ENCODE peak calls at places on chromosomes 11 and 22, in eight cellular contexts. E is RWPE1, O is lower lobe of right lung, X is HCT116, J is transverse colon, Q is H1, V is neuronal stem cell, T is left ventricle myocardium inferior. I is an unnamed sample.

GRCh38 chr22:44825310-44826150 is 73.2 kb downstream of the ARHGAP8 start:
- DNase-seq in E (no peak), O (no peak), X (no peak), J (no peak), Q (no peak), V (no peak), T (no peak), I (no peak)

GRCh38 chr11:95977534-95978174 is 53.7 kb upstream of the MTMR2 start:
- DNase-seq in E (peak), O (no peak), X (no peak), J (no peak), Q (no peak), V (no peak), T (no peak), I (no peak)

GRCh38 chr11:117803896-117804295 is 6.9 kb upstream of the DSCAML1 start:
- DNase-seq in E (no peak), O (no peak), X (no peak), J (no peak), Q (no peak), V (no peak), T (no peak), I (no peak)

GRCh38 chr11:35373284-35373933 is 45.9 kb downstream of the SLC1A2 start:
- DNase-seq in E (no peak), O (no peak), X (no peak), J (peak), Q (no peak), V (no peak), T (no peak), I (no peak)

GRCh38 chr22:37033605-37034430 is 14.3 kb downstream of the MPST start:
- DNase-seq in E (no peak), O (no peak), X (no peak), J (peak), Q (no peak), V (no peak), T (no peak), I (no peak)

GRCh38 chr11:44592125-44592643 is 26.7 kb downstream of the CD82 start:
- DNase-seq in E (no peak), O (no peak), X (no peak), J (peak), Q (no peak), V (no peak), T (no peak), I (no peak)

GRCh38 chr22:39311592-39312400 is 7.6 kb downstream of the RPL3 start:
- DNase-seq in E (no peak), O (no peak), X (no peak), J (no peak), Q (no peak), V (no peak), T (no peak), I (no peak)

GRCh38 chr11:69035959-69036340 is 12.8 kb upstream of the TPCN2 start:
- DNase-seq in E (no peak), O (no peak), X (no peak), J (no peak), Q (no peak), V (no peak), T (no peak), I (no peak)

GRCh38 chr22:31340360-31340759 is 5.8 kb downstream of the PATZ1 start:
- DNase-seq in E (no peak), O (no peak), X (no peak), J (no peak), Q (no peak), V (no peak), T (no peak), I (no peak)

GRCh38 chr22:47605886-47606285 is 843.4 kb downstream of the TBC1D22A start:
- DNase-seq in E (no peak), O (peak), X (no peak), J (no peak), Q (no peak), V (no peak), T (no peak), I (no peak)

GRCh38 chr11:49302360-49302759 is 94.0 kb upstream of the FOLH1 start:
- DNase-seq in E (no peak), O (no peak), X (no peak), J (no peak), Q (no peak), V (no peak), T (no peak), I (no peak)

GRCh38 chr11:81071641-81072040 is 1630.8 kb upstream of the TENM4 start:
- DNase-seq in E (no peak), O (no peak), X (no peak), J (no peak), Q (no peak), V (no peak), T (no peak), I (no peak)

GRCh38 chr22:35940166-35940565 is 88.5 kb downstream of the RBFOX2 start:
- DNase-seq in E (no peak), O (no peak), X (no peak), J (no peak), Q (no peak), V (no peak), T (no peak), I (no peak)

GRCh38 chr22:32850591-32851517 is 49.3 kb downstream of the TIMP3 start:
- DNase-seq in E (no peak), O (no peak), X (no peak), J (peak), Q (no peak), V (no peak), T (peak), I (no peak)

GRCh38 chr11:76634934-76635333 is 35.6 kb downstream of the LRRC32 start:
- DNase-seq in E (no peak), O (no peak), X (no peak), J (no peak), Q (no peak), V (no peak), T (no peak), I (no peak)

GRCh38 chr22:38449776-38450175 is 5.2 kb downstream of the KCNJ4 start:
- DNase-seq in E (no peak), O (no peak), X (no peak), J (no peak), Q (no peak), V (no peak), T (no peak), I (no peak)

GRCh38 chr11:14625804-14626203 is 17.8 kb upstream of the PDE3B start:
- DNase-seq in E (no peak), O (no peak), X (no peak), J (no peak), Q (no peak), V (no peak), T (no peak), I (no peak)

DNA sequence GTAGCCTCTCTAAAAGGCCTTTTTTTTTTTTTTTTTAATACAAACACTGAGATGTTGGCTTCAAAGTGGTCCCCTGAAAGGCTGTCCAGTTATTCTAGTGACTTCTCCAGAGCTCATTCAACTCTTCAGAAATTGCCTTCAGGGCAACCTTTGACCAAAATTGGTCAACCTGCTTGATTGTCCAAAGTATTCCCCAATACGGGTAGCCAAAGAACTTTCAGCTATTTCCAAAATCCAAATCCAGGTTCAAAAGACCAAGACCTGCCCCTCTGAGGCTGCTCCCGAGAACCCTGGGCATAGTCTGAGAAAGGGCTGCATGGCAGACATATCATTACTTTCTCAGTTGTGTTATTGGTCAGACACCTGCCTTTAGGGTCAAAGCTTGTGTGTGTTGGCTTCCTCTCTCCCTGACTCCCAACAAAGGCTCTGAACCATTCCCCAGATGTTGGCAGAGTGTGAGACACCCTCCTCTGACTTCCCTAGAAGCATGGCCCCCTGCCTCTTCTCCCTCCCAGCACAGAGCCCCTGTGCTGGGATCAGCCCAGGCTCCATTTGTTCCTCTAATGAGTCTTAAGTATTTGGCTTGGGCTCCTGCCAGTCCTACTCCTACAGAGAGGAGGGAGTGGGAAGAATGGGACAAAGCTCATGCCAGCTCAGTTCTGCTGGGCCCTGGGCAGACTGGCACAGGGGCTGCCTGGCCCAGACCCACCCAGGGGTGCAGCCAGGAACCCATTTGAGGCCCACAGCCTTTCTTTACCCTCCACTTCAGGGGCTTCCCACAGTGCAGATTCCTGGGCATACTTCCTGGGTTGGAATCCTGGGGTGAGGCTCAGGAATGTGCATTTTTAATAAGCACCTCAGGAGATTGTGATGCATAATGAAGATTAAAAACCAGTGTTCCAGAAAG is 30.3 kb downstream of the TNKS1BP1 start:
- DNase-seq in E (peak), O (no peak), X (no peak), J (peak), Q (no peak), V (no peak), T (no peak), I (no peak)
- H3K27ac ChIP-seq in E (peak), O (peak), X (peak), J (no peak), Q (no peak), V (no peak), T (peak), I (no peak)

DNA sequence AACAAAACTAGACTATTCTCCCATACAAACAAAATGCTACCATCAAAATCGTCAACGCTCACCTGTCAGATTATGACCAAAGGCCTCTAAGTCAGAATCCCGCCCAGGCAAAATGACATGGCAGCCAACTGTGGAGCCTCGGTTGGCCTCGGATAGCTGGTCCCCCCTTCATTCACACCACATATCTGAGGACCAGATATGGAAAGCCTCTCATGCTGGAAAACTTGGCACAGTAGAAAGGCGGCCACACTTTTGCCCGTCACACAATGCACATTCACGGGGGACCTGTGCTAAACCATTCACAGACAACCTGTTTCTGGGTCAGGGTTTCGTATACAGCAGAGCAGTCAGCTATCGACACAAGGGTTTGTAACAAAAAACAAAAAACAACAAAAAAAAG is 11.2 kb downstream of the MAPK1 start:
- DNase-seq in E (no peak), O (no peak), X (no peak), J (no peak), Q (no peak), V (no peak), T (no peak), I (no peak)
- H3K27ac ChIP-seq in E (no peak), O (no peak), X (no peak), J (no peak), Q (no peak), V (no peak), T (peak), I (no peak)

GRCh38 chr11:126127898-126128297 is 65.2 kb upstream of the CDON start:
- DNase-seq in E (no peak), O (no peak), X (no peak), J (no peak), Q (no peak), V (no peak), T (no peak), I (no peak)

GRCh38 chr11:126133902-126134301 is 71.2 kb upstream of the CDON start:
- DNase-seq in E (no peak), O (no peak), X (no peak), J (no peak), Q (no peak), V (no peak), T (no peak), I (no peak)

GRCh38 chr11:126132319-126132718 is 69.7 kb upstream of the CDON start:
- DNase-seq in E (peak), O (peak), X (peak), J (no peak), Q (no peak), V (no peak), T (peak), I (no peak)

GRCh38 chr11:126127284-126127845 is 64.7 kb upstream of the CDON start:
- DNase-seq in E (no peak), O (no peak), X (no peak), J (no peak), Q (no peak), V (no peak), T (no peak), I (no peak)

DNA sequence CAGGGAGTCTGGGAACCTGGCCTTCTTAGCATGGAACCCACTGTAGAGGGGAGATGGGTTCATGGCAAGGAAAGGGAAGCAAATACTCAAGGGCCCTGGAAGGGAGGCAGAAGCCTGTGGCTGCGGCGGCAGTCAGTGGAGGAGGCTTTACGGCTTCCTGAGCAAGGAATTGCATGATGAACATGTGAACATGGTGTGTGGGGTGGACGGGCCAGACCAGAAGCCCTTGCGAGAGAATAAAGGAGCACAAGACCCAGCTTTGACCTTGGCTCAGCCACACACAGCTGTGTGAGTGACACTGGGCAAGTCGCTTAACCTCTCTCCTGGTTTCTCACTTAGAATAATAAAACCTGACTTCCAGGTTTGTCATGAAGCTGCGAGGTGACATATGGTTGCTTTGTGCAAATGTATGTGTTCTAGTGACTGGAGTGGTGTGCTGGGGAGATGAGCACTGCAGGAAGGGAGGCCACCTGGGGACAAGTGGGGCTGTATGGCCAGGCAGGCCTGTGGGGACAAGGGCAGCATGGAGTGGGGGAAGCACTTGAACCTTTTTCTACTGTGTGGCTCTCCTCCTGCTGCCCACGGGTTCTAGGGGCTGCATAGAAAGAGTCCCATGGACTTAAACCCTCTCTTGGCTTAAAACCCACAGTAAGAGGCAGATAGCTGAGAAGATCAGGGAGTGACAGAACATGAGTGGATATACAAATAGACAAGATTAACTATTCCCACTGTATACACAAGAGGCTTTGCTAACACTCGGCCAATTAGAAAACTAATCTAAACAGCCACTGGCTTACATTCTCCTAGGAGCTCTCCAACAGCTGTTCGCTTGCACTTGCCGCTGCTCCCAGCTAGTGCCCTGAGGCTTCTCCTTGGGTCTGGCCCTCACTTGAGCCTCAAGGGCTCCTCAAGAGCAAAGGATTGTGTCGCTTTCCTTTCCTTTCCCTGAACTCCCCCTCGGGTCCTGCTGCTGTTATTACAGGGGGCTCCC is 67.3 kb upstream of the CDON start:
- DNase-seq in E (no peak), O (peak), X (no peak), J (no peak), Q (no peak), V (no peak), T (no peak), I (no peak)
- H3K27ac ChIP-seq in E (no peak), O (peak), X (no peak), J (no peak), Q (no peak), V (no peak), T (no peak), I (no peak)

GRCh38 chr22:42919199-42919598 is 62.1 kb upstream of the ARFGAP3 start:
- DNase-seq in E (peak), O (no peak), X (peak), J (no peak), Q (no peak), V (no peak), T (no peak), I (no peak)
- H3K27ac ChIP-seq in E (peak), O (no peak), X (no peak), J (no peak), Q (no peak), V (no peak), T (peak), I (no peak)

GRCh38 chr22:20957691-20958440 is 9.2 kb upstream of the AIFM3 start:
- DNase-seq in E (no peak), O (peak), X (no peak), J (peak), Q (no peak), V (no peak), T (peak), I (no peak)
- H3K27ac ChIP-seq in E (peak), O (peak), X (peak), J (peak), Q (no peak), V (no peak), T (peak), I (no peak)

DNA sequence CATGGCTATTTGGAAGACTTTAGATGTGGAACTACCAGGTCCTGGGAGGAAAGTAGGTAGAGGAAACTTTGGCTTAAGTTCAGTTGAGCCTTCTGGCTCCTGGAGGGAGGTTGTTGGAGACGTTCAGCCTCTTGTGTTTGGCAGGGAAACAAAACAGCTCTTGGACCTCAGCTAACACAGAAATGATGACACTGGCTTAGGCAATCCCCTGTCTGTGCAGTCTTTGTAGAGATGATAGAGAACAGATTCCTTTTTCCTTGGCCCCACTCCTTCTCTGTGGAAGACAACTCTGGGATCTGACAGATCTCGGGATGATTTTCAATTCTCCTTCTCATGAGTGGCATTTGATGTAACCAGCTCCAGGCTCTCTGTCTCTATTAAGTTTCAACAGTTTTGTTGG is 428.5 kb downstream of the TMEM135 start:
- DNase-seq in E (no peak), O (no peak), X (no peak), J (peak), Q (no peak), V (no peak), T (no peak), I (no peak)
- H3K27ac ChIP-seq in E (no peak), O (no peak), X (no peak), J (peak), Q (no peak), V (no peak), T (no peak), I (no peak)

I was measured in iPS DF 6.9.